ENCODE peak calls at places on chromosomes 6 and 20, in five cellular contexts. One of them, this sample, is unnamed.

GRCh38 chr20:58329711-58330110 is 20.2 kb downstream of the RAB22A start:
- DNase-seq in upper lobe of right lung: no peak
- DNase-seq in NAMALWA: no peak
- DNase-seq in kidney glomerular epithelial cell: no peak
- DNase-seq in T follicular helper cell: no peak
- DNase-seq in this sample: no peak

GRCh38 chr20:52404676-52405075 is 213.1 kb upstream of the ZFP64 start:
- DNase-seq in upper lobe of right lung: no peak
- DNase-seq in NAMALWA: no peak
- DNase-seq in T follicular helper cell: no peak
- DNase-seq in kidney glomerular epithelial cell: no peak
- DNase-seq in this sample: no peak

GRCh38 chr20:24321939-24322338 is 147.5 kb upstream of the SYNDIG1 start:
- DNase-seq in kidney glomerular epithelial cell: no peak
- DNase-seq in NAMALWA: no peak
- DNase-seq in T follicular helper cell: no peak
- DNase-seq in upper lobe of right lung: no peak
- DNase-seq in this sample: no peak

GRCh38 chr6:140050232-140050995 is 676.0 kb upstream of the CITED2 start:
- DNase-seq in T follicular helper cell: no peak
- DNase-seq in kidney glomerular epithelial cell: peak; percentile 56
- DNase-seq in NAMALWA: no peak
- DNase-seq in upper lobe of right lung: no peak
- DNase-seq in this sample: no peak

GRCh38 chr20:10792291-10792690 is 118.5 kb upstream of the JAG1 start:
- DNase-seq in kidney glomerular epithelial cell: no peak
- DNase-seq in NAMALWA: no peak
- DNase-seq in upper lobe of right lung: no peak
- DNase-seq in T follicular helper cell: no peak
- DNase-seq in this sample: no peak

GRCh38 chr20:63454729-63455567 is 17.5 kb downstream of the KCNQ2 start:
- DNase-seq in upper lobe of right lung: no peak
- DNase-seq in T follicular helper cell: no peak
- DNase-seq in kidney glomerular epithelial cell: no peak
- DNase-seq in NAMALWA: no peak
- DNase-seq in this sample: no peak

GRCh38 chr6:134216304-134217029 is 101.4 kb downstream of the SGK1 start:
- DNase-seq in upper lobe of right lung: no peak
- DNase-seq in NAMALWA: peak; percentile 15
- DNase-seq in T follicular helper cell: no peak
- DNase-seq in kidney glomerular epithelial cell: no peak
- DNase-seq in this sample: peak; percentile 9

GRCh38 chr20:19210426-19211155 is 1.9 kb upstream of the SLC24A3 start:
- DNase-seq in kidney glomerular epithelial cell: no peak
- DNase-seq in upper lobe of right lung: no peak
- DNase-seq in T follicular helper cell: no peak
- DNase-seq in NAMALWA: no peak
- DNase-seq in this sample: no peak

GRCh38 chr6:5164092-5164491 is 79.0 kb downstream of the PPP1R3G start:
- DNase-seq in NAMALWA: no peak
- DNase-seq in upper lobe of right lung: no peak
- DNase-seq in kidney glomerular epithelial cell: no peak
- DNase-seq in T follicular helper cell: no peak
- DNase-seq in this sample: no peak

GRCh38 chr6:104326173-104327001 is 533.3 kb downstream of the HACE1 start:
- DNase-seq in T follicular helper cell: no peak
- DNase-seq in upper lobe of right lung: no peak
- DNase-seq in NAMALWA: no peak
- DNase-seq in kidney glomerular epithelial cell: peak; percentile 52
- DNase-seq in this sample: no peak

GRCh38 chr20:18272451-18272850 is 15.9 kb upstream of the ZNF133 start:
- DNase-seq in NAMALWA: no peak
- DNase-seq in T follicular helper cell: no peak
- DNase-seq in upper lobe of right lung: no peak
- DNase-seq in kidney glomerular epithelial cell: no peak
- DNase-seq in this sample: no peak

GRCh38 chr20:50215917-50216316 is 25.3 kb downstream of the CEBPB start:
- DNase-seq in T follicular helper cell: no peak
- DNase-seq in NAMALWA: no peak
- DNase-seq in upper lobe of right lung: no peak
- DNase-seq in kidney glomerular epithelial cell: no peak
- DNase-seq in this sample: no peak

GRCh38 chr6:135759831-135760230 is 91.7 kb upstream of the PDE7B start:
- DNase-seq in NAMALWA: no peak
- DNase-seq in kidney glomerular epithelial cell: no peak
- DNase-seq in T follicular helper cell: no peak
- DNase-seq in upper lobe of right lung: no peak
- DNase-seq in this sample: no peak

GRCh38 chr6:50834929-50835328 is 16.3 kb downstream of the TFAP2B start:
- DNase-seq in kidney glomerular epithelial cell: no peak
- DNase-seq in T follicular helper cell: no peak
- DNase-seq in NAMALWA: no peak
- DNase-seq in upper lobe of right lung: no peak
- DNase-seq in this sample: no peak

GRCh38 chr20:57361517-57361916 is 10.5 kb downstream of the RAE1 start:
- DNase-seq in upper lobe of right lung: no peak
- DNase-seq in NAMALWA: no peak
- DNase-seq in T follicular helper cell: no peak
- DNase-seq in kidney glomerular epithelial cell: peak; percentile 64
- DNase-seq in this sample: no peak

GRCh38 chr6:45494734-45495133 is 117.0 kb upstream of the SUPT3H start:
- DNase-seq in T follicular helper cell: no peak
- DNase-seq in kidney glomerular epithelial cell: no peak
- DNase-seq in upper lobe of right lung: no peak
- DNase-seq in NAMALWA: no peak
- DNase-seq in this sample: peak; percentile 23

GRCh38 chr6:50709366-50709734 is 4.0 kb upstream of the TFAP2D start:
- DNase-seq in upper lobe of right lung: no peak
- DNase-seq in T follicular helper cell: no peak
- DNase-seq in NAMALWA: no peak
- DNase-seq in kidney glomerular epithelial cell: no peak
- DNase-seq in this sample: no peak

GRCh38 chr6:125444234-125444949 is 142.6 kb upstream of the HDDC2 start:
- DNase-seq in kidney glomerular epithelial cell: no peak
- DNase-seq in upper lobe of right lung: peak; percentile 56
- DNase-seq in T follicular helper cell: no peak
- DNase-seq in NAMALWA: no peak
- DNase-seq in this sample: no peak

GRCh38 chr6:73079611-73079955 is 145.7 kb downstream of the KHDC1L start:
- DNase-seq in T follicular helper cell: no peak
- DNase-seq in upper lobe of right lung: no peak
- DNase-seq in kidney glomerular epithelial cell: no peak
- DNase-seq in NAMALWA: no peak
- DNase-seq in this sample: no peak

GRCh38 chr6:161498359-161498758 is 224.5 kb upstream of the AGPAT4 start:
- DNase-seq in NAMALWA: no peak
- DNase-seq in kidney glomerular epithelial cell: peak; percentile 35
- DNase-seq in T follicular helper cell: no peak
- DNase-seq in upper lobe of right lung: no peak
- DNase-seq in this sample: peak; percentile 1

GRCh38 chr20:63135411-63135810 is 80.5 kb downstream of the YTHDF1 start:
- DNase-seq in kidney glomerular epithelial cell: no peak
- DNase-seq in upper lobe of right lung: peak; percentile 50
- DNase-seq in T follicular helper cell: no peak
- DNase-seq in NAMALWA: peak; percentile 62
- DNase-seq in this sample: no peak